ENCODE peak calls at places on chromosome 6, in six cellular contexts. X is lower lobe of right lung, I is heart left ventricle, B is sigmoid colon, R is PC-3, N is right lobe of liver. Z is an unnamed sample.
A peak's percentile ranks its signal among the peaks of the same experiment; 100 is the strongest.

GRCh38 chr6:52362443-52363221 is 681 bp downstream of the PAQR8 start:
- DNase-seq in X (peak; percentile 47), I (peak; percentile 38), B (peak; percentile 65), R (no peak), N (peak; percentile 48), Z (peak; percentile 31)

GRCh38 chr6:143258945-143259344 is 191.6 kb downstream of the ADAT2 start:
- DNase-seq in X (no peak), I (no peak), B (no peak), R (no peak), N (no peak), Z (no peak)

GRCh38 chr6:99905209-99906106 is 88.6 kb downstream of the MCHR2 start:
- DNase-seq in X (no peak), I (no peak), B (no peak), R (peak; percentile 57), N (no peak), Z (no peak)

GRCh38 chr6:35402136-35402855 is 49.8 kb upstream of the FANCE start:
- DNase-seq in X (no peak), I (no peak), B (no peak), R (no peak), N (peak; percentile 57), Z (no peak)

GRCh38 chr6:90892271-90892670 is 305.4 kb upstream of the MAP3K7 start:
- DNase-seq in X (no peak), I (no peak), B (no peak), R (no peak), N (no peak), Z (no peak)

GRCh38 chr6:53837875-53838806 is 43.3 kb downstream of the LRRC1 start:
- DNase-seq in X (no peak), I (no peak), B (peak; percentile 86), R (no peak), N (no peak), Z (no peak)

GRCh38 chr6:16482702-16483314 is 244.4 kb downstream of the GMPR start:
- DNase-seq in X (no peak), I (no peak), B (no peak), R (no peak), N (no peak), Z (no peak)

GRCh38 chr6:30726506-30727413 is 6.6 kb downstream of the TUBB start:
- DNase-seq in X (no peak), I (no peak), B (no peak), R (peak; percentile 33), N (no peak), Z (no peak)

GRCh38 chr6:169190970-169191369 is 62.7 kb downstream of the THBS2 start:
- DNase-seq in X (no peak), I (no peak), B (no peak), R (no peak), N (no peak), Z (no peak)

GRCh38 chr6:17454316-17455005 is 61.1 kb downstream of the CAP2 start:
- DNase-seq in X (no peak), I (no peak), B (no peak), R (no peak), N (no peak), Z (no peak)

GRCh38 chr6:126516411-126516810 is 176.5 kb downstream of the CENPW start:
- DNase-seq in X (no peak), I (no peak), B (no peak), R (no peak), N (no peak), Z (no peak)

GRCh38 chr6:107730106-107730505 is 94.0 kb downstream of the SCML4 start:
- DNase-seq in X (no peak), I (no peak), B (no peak), R (no peak), N (no peak), Z (no peak)

GRCh38 chr6:13769655-13770053 is 44.7 kb downstream of the MCUR1 start:
- DNase-seq in X (no peak), I (no peak), B (no peak), R (no peak), N (no peak), Z (peak; percentile 41)

GRCh38 chr6:118263929-118264486 is 284.1 kb upstream of the PLN start:
- DNase-seq in X (no peak), I (no peak), B (no peak), R (peak; percentile 27), N (no peak), Z (no peak)

GRCh38 chr6:33384581-33385020 is 7.0 kb upstream of the KIFC1 start:
- DNase-seq in X (no peak), I (no peak), B (no peak), R (peak; percentile 67), N (no peak), Z (no peak)

GRCh38 chr6:129938242-129939020 is 77.3 kb upstream of the TMEM244 start:
- DNase-seq in X (no peak), I (no peak), B (no peak), R (peak; percentile 63), N (no peak), Z (no peak)

GRCh38 chr6:32087574-32088486 is 21.3 kb downstream of the TNXB start:
- DNase-seq in X (peak; percentile 88), I (peak; percentile 89), B (peak; percentile 94), R (peak; percentile 88), N (peak; percentile 87), Z (peak; percentile 91)

GRCh38 chr6:89776583-89777233 is 42.9 kb downstream of the MDN1 start:
- DNase-seq in X (no peak), I (no peak), B (no peak), R (no peak), N (no peak), Z (no peak)

GRCh38 chr6:137832110-137832509 is 34.9 kb upstream of the TNFAIP3 start:
- DNase-seq in X (no peak), I (no peak), B (no peak), R (peak; percentile 88), N (no peak), Z (no peak)

GRCh38 chr6:117907600-117908245 is 659 bp downstream of the SLC35F1 start:
- DNase-seq in X (peak; percentile 36), I (no peak), B (no peak), R (no peak), N (peak; percentile 16), Z (no peak)

GRCh38 chr6:80528115-80528514 is 421.6 kb downstream of the BCKDHB start:
- DNase-seq in X (no peak), I (no peak), B (no peak), R (no peak), N (no peak), Z (no peak)

GRCh38 chr6:26223213-26223612 is 136.0 kb downstream of the HFE start:
- DNase-seq in X (no peak), I (no peak), B (no peak), R (peak; percentile 28), N (no peak), Z (no peak)

GRCh38 chr6:146543211-146543939 is at the start of gene RAB32:
- DNase-seq in X (peak; percentile 98), I (peak; percentile 95), B (peak; percentile 96), R (peak; percentile 88), N (peak; percentile 98), Z (peak; percentile 99)

GRCh38 chr6:36545767-36546663 is 1.3 kb downstream of the STK38 start:
- DNase-seq in X (no peak), I (no peak), B (no peak), R (peak; percentile 15), N (no peak), Z (no peak)

GRCh38 chr6:36548401-36548743 is 1.1 kb upstream of the STK38 start:
- DNase-seq in X (no peak), I (no peak), B (no peak), R (no peak), N (no peak), Z (no peak)

GRCh38 chr6:36546958-36547645 is at the start of gene STK38:
- DNase-seq in X (peak; percentile 93), I (peak; percentile 95), B (peak; percentile 96), R (peak; percentile 89), N (peak; percentile 94), Z (peak; percentile 97)

GRCh38 chr6:36546664-36546957 is 668 bp downstream of the STK38 start:
- DNase-seq in X (no peak), I (no peak), B (no peak), R (no peak), N (no peak), Z (no peak)

GRCh38 chr6:36547646-36548400 is 544 bp upstream of the STK38 start:
- DNase-seq in X (no peak), I (no peak), B (no peak), R (no peak), N (no peak), Z (no peak)
- H3K4me1 ChIP-seq in X (peaks cover 39% of the 10 kb centered on the region), I (peaks cover 43% of the 10 kb centered on the region), B (peaks cover 42% of the 10 kb centered on the region), R (peaks cover 29% of the 10 kb centered on the region), N (peaks cover 17% of the 10 kb centered on the region), Z (peaks cover 5% of the 10 kb centered on the region)

GRCh38 chr6:157034433-157035230 is 257.5 kb downstream of the ARID1B start:
- DNase-seq in X (no peak), I (no peak), B (no peak), R (peak; percentile 53), N (no peak), Z (no peak)
- H3K27ac ChIP-seq in X (no peak overlapping the region), I (no peak overlapping the region), B (peak overlapping the region; percentile 70), R (no peak overlapping the region), N (peak overlapping the region; percentile 62), Z (no peak overlapping the region)

GRCh38 chr6:75752365-75752764 is 3.3 kb downstream of the MYO6 start:
- DNase-seq in X (no peak), I (no peak), B (no peak), R (peak; percentile 77), N (no peak), Z (no peak)

GRCh38 chr6:75748743-75749538 is at the start of gene MYO6:
- DNase-seq in X (peak; percentile 88), I (peak; percentile 84), B (peak; percentile 80), R (peak; percentile 68), N (peak; percentile 88), Z (peak; percentile 91)

GRCh38 chr6:75747985-75748742 is 875 bp upstream of the MYO6 start:
- DNase-seq in X (no peak), I (no peak), B (no peak), R (peak; percentile 58), N (no peak), Z (no peak)

GRCh38 chr6:75751443-75751842 is 2.4 kb downstream of the MYO6 start:
- DNase-seq in X (no peak), I (no peak), B (no peak), R (peak; percentile 28), N (no peak), Z (no peak)

DNA sequence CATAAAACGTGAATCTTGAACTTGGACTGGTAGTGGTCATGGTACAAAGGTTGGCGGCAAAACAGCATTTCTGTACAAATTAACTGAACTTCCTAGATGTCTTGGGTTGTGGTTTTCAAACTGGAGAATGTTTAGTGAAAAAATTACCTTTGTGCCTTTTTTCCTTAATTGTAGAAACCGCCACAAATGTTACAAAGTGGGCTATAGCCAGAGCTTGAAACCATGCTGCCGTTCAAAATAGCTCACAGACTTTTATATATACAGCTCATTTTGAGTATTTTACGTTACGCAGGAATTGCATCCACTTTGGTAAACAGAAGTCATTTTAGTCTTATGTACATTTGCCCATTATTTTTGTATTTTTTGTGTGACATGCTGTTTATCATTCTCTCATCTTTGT is 1.9 kb downstream of the MYO6 start:
- DNase-seq in X (no peak), I (no peak), B (no peak), R (no peak), N (no peak), Z (no peak)
- H3K27me3 ChIP-seq in X (no peaks in the 10 kb centered on the region), I (no peaks in the 10 kb centered on the region), B (no peaks in the 10 kb centered on the region), R (no peaks in the 10 kb centered on the region), N (no peaks in the 10 kb centered on the region), Z (no peaks in the 10 kb centered on the region)

DNA sequence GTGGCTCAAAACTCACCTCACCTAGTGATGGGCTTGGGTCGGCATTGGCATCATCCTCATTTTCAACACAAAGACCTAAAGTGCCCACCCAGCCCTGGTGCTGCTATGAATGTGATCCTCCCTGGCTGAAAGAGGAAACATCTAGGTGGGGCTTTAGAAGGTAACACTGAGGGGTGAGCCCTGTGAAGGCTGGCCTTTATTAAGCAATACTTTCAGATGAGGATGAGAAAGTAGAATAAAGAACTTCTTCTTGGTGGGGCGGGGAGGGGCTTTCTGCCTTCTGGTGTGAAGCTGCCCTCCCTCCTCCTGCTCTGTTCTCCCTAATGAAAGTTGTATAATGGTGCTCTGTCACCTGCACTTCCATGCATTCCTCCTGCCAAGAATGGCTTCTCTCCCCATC is 133.0 kb upstream of the TRAF3IP2 start:
- DNase-seq in X (no peak), I (no peak), B (no peak), R (no peak), N (no peak), Z (no peak)
- H3K4me1 ChIP-seq in X (peaks cover 47% of the 10 kb centered on the region), I (peaks cover 54% of the 10 kb centered on the region), B (peaks cover 27% of the 10 kb centered on the region), R (no peaks in the 10 kb centered on the region), N (peaks cover 7% of the 10 kb centered on the region), Z (peaks cover 19% of the 10 kb centered on the region)

Z was measured in right cardiac atrium.